ENCODE peak calls at places on chromosome 17, in ten cellular contexts. C is HL-60, M is AG09319, L is IMR-90, U is HFFc6, F is GM23338, Q is GM10248, X is upper lobe of left lung, T is lower leg skin, S is activated B cell treated with CpG ODN at 0.5 μM for 24 hours. E is an unnamed sample.
A peak's percentile ranks its signal among the peaks of the same experiment; 100 is the strongest.

GRCh38 chr17:14699569-14700190 is 398.8 kb downstream of the HS3ST3B1 start:
- DNase-seq in C (no peak), M (no peak), L (no peak), U (no peak), F (peak; percentile 25), Q (no peak), X (no peak), T (no peak), S (no peak), E (no peak)

GRCh38 chr17:47918003-47918402 is 22.0 kb downstream of the SP2 start:
- DNase-seq in C (peak; percentile 38), M (no peak), L (no peak), U (no peak), F (no peak), Q (no peak), X (no peak), T (no peak), S (no peak), E (no peak)

GRCh38 chr17:17682293-17682736 is 1.1 kb downstream of the RAI1 start:
- DNase-seq in C (peak; percentile 21), M (no peak), L (no peak), U (no peak), F (no peak), Q (peak; percentile 82), X (peak; percentile 70), T (no peak), S (peak; percentile 71), E (peak; percentile 71)

GRCh38 chr17:14672830-14673229 is 371.9 kb downstream of the HS3ST3B1 start:
- DNase-seq in C (peak; percentile 64), M (peak; percentile 40), L (peak; percentile 47), U (peak; percentile 11), F (no peak), Q (no peak), X (peak; percentile 57), T (no peak), S (no peak), E (peak; percentile 66)

GRCh38 chr17:64118452-64118979 is 11.4 kb downstream of the ERN1 start:
- DNase-seq in C (peak; percentile 78), M (no peak), L (no peak), U (no peak), F (no peak), Q (no peak), X (peak; percentile 74), T (peak; percentile 47), S (no peak), E (peak; percentile 65)

GRCh38 chr17:1146551-1147265 is 33.1 kb downstream of the ABR start:
- DNase-seq in C (no peak), M (no peak), L (no peak), U (no peak), F (no peak), Q (no peak), X (no peak), T (no peak), S (no peak), E (no peak)

GRCh38 chr17:35612924-35613521 is 25.9 kb downstream of the AP2B1 start:
- DNase-seq in C (peak; percentile 40), M (no peak), L (peak; percentile 65), U (peak; percentile 50), F (peak; percentile 70), Q (peak; percentile 20), X (no peak), T (peak; percentile 19), S (no peak), E (no peak)

GRCh38 chr17:71849783-71850768 is 270.7 kb upstream of the SOX9 start:
- DNase-seq in C (no peak), M (no peak), L (no peak), U (no peak), F (no peak), Q (no peak), X (no peak), T (no peak), S (no peak), E (no peak)

GRCh38 chr17:68600881-68601564 is at the start of gene FAM20A:
- DNase-seq in C (no peak), M (no peak), L (no peak), U (no peak), F (peak; percentile 53), Q (no peak), X (peak; percentile 76), T (no peak), S (peak; percentile 15), E (no peak)

GRCh38 chr17:38731526-38732294 is 1.6 kb downstream of the CISD3 start:
- DNase-seq in C (peak; percentile 51), M (no peak), L (no peak), U (no peak), F (no peak), Q (no peak), X (no peak), T (no peak), S (no peak), E (no peak)

GRCh38 chr17:78343099-78343432 is 16.8 kb downstream of the SOCS3 start:
- DNase-seq in C (peak; percentile 33), M (peak; percentile 87), L (peak; percentile 87), U (peak; percentile 88), F (peak; percentile 72), Q (no peak), X (peak; percentile 87), T (peak; percentile 64), S (peak; percentile 37), E (peak; percentile 79)

GRCh38 chr17:22233382-22233781 is 541.1 kb downstream of the KCNJ18 start:
- DNase-seq in C (no peak), M (no peak), L (no peak), U (no peak), F (no peak), Q (no peak), X (no peak), T (no peak), S (no peak), E (no peak)

DNA sequence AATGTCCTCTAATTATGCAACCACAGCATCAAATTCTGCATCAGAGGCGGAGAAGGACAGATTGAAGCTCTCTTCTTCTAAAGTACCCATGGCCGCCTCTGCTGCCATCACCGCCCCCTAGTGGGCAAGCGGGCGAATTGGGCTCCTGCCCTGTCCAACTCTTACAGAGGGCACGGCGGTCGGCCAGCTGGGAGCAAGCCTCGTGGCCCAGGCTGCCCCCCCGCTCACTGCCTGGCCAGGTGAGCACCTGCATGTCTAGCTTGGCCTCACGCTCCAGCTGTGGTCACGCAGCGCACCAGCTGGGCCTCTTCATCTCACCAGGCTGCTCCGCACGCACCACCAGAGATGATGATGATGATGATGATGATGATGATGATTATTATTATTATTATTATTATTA is 146.1 kb upstream of the TOM1L1 start:
- DNase-seq in C (peak; percentile 3), M (no peak), L (no peak), U (no peak), F (peak; percentile 55), Q (peak; percentile 15), X (no peak), T (no peak), S (no peak), E (no peak)
- TF ChIP-seq CTCF in C (peak; percentile 20), M (no peak), L (no peak), U (peak; percentile 40), F (peak; percentile 74), Q (no peak), X (no peak), T (no peak), S (no peak), E (peak; percentile 23)

GRCh38 chr17:5741810-5742209 is 157.5 kb upstream of the NLRP1 start:
- DNase-seq in C (no peak), M (no peak), L (no peak), U (no peak), F (no peak), Q (no peak), X (no peak), T (no peak), S (no peak), E (no peak)

GRCh38 chr17:5745091-5745820 is 160.9 kb upstream of the NLRP1 start:
- DNase-seq in C (no peak), M (no peak), L (no peak), U (no peak), F (no peak), Q (no peak), X (no peak), T (no peak), S (no peak), E (no peak)

GRCh38 chr17:5747964-5748363 is 163.7 kb upstream of the NLRP1 start:
- DNase-seq in C (no peak), M (no peak), L (no peak), U (no peak), F (no peak), Q (no peak), X (no peak), T (peak; percentile 1), S (no peak), E (no peak)

DNA sequence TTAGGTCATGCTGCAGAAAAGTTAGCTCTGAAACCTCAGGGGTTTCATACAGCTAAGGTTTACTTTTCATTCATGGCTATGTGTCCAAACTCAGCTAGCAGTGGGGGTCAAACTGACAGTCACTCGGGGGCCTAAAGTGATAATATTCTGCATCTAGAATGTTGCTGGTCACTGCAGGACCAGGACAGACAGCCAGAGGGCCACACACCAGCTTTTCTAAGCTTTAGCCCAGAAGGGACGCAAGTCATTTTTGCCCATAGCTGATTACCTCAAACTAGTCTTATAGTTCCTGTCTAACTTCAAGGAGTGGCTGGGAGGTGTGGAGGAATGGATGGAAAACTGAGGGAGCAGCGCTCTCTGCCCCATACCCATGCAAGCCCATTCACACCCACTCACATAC is 163.0 kb upstream of the NLRP1 start:
- DNase-seq in C (no peak), M (no peak), L (no peak), U (no peak), F (no peak), Q (no peak), X (no peak), T (no peak), S (no peak), E (no peak)
- TF ChIP-seq CTCF in C (no peak), M (peak; percentile 9), L (no peak), U (peak; percentile 42), F (peak; percentile 38), Q (no peak), X (no peak), T (no peak), S (no peak), E (no peak)

GRCh38 chr17:12136243-12136642 is 115.6 kb downstream of the MAP2K4 start:
- DNase-seq in C (no peak), M (no peak), L (no peak), U (no peak), F (no peak), Q (no peak), X (no peak), T (no peak), S (no peak), E (no peak)
- TF ChIP-seq CTCF in C (no peak), M (no peak), L (no peak), U (no peak), F (no peak), Q (no peak), X (no peak), T (no peak), S (no peak), E (no peak)

GRCh38 chr17:18854956-18855355 is 3.0 kb upstream of the PRPSAP2 start:
- DNase-seq in C (no peak), M (no peak), L (no peak), U (no peak), F (no peak), Q (no peak), X (no peak), T (no peak), S (no peak), E (no peak)

GRCh38 chr17:18855831-18856624 is 1.9 kb upstream of the PRPSAP2 start:
- DNase-seq in C (peak; percentile 85), M (peak; percentile 78), L (peak; percentile 95), U (peak; percentile 94), F (peak; percentile 98), Q (peak; percentile 88), X (peak; percentile 95), T (peak; percentile 95), S (peak; percentile 65), E (peak; percentile 89)

GRCh38 chr17:18850679-18851078 is 7.3 kb upstream of the PRPSAP2 start:
- DNase-seq in C (no peak), M (no peak), L (no peak), U (no peak), F (no peak), Q (no peak), X (no peak), T (no peak), S (no peak), E (no peak)

GRCh38 chr17:18851206-18851605 is 6.7 kb upstream of the PRPSAP2 start:
- DNase-seq in C (no peak), M (no peak), L (no peak), U (no peak), F (no peak), Q (no peak), X (peak; percentile 42), T (no peak), S (no peak), E (no peak)
- TF ChIP-seq CTCF in C (no peak), M (no peak), L (no peak), U (no peak), F (peak; percentile 16), Q (no peak), X (no peak), T (no peak), S (no peak), E (no peak)